ENCODE peak calls at places on chromosome 11, in seven cellular contexts. T is body of pancreas, Z is neural progenitor cell, D is tibial nerve, N is cardiac fibroblast, M is RWPE2, V is heart right ventricle. U is an unnamed sample.

GRCh38 chr11:14373941-14374646 is 15.1 kb upstream of the RRAS2 start:
- DNase-seq in M (no peak), Z (no peak), N (peak), T (peak), D (no peak), V (peak), U (peak)

GRCh38 chr11:86674965-86675364 is 2.5 kb upstream of the ME3 start:
- DNase-seq in V (no peak), N (no peak), Z (no peak), D (no peak), M (no peak), T (no peak), U (no peak)

GRCh38 chr11:1526785-1527184 is 40.2 kb upstream of the MOB2 start:
- DNase-seq in V (no peak), M (no peak), D (no peak), T (no peak), N (no peak), Z (no peak), U (no peak)

GRCh38 chr11:63598556-63598955 is 15.7 kb downstream of the PLAAT3 start:
- DNase-seq in Z (no peak), D (no peak), M (no peak), N (no peak), V (no peak), T (no peak), U (no peak)

GRCh38 chr11:75781296-75781695 is 12.7 kb downstream of the DGAT2 start:
- DNase-seq in M (no peak), D (no peak), T (no peak), Z (no peak), V (no peak), N (no peak), U (no peak)

GRCh38 chr11:92383430-92383829 is 158.8 kb downstream of the FAT3 start:
- DNase-seq in D (no peak), Z (no peak), T (no peak), V (no peak), M (no peak), N (peak), U (peak)

GRCh38 chr11:112113539-112114457 is 27.1 kb downstream of the SDHD start:
- DNase-seq in Z (peak), V (no peak), D (no peak), T (no peak), M (no peak), N (peak), U (peak)

GRCh38 chr11:64590763-64591221 is at the start of gene SLC22A12:
- DNase-seq in D (no peak), M (peak), Z (no peak), V (no peak), T (no peak), N (no peak), U (no peak)

GRCh38 chr11:18393581-18394299 is 623 bp upstream of the LDHA start:
- DNase-seq in V (no peak), M (no peak), T (peak), Z (no peak), N (no peak), D (no peak), U (no peak)

GRCh38 chr11:12009617-12010321 is 1.3 kb upstream of the DKK3 start:
- DNase-seq in T (no peak), V (no peak), M (no peak), N (no peak), D (no peak), Z (no peak), U (peak)

GRCh38 chr11:92727123-92727522 is 242.3 kb upstream of the MTNR1B start:
- DNase-seq in D (no peak), V (no peak), Z (no peak), T (no peak), M (no peak), N (no peak), U (no peak)

GRCh38 chr11:33895752-33896137 is 3.9 kb upstream of the LMO2 start:
- DNase-seq in D (no peak), M (no peak), N (no peak), V (no peak), Z (peak), T (no peak), U (peak)

GRCh38 chr11:115409691-115410220 is 94.5 kb downstream of the CADM1 start:
- DNase-seq in V (no peak), M (no peak), Z (peak), D (no peak), T (no peak), N (no peak), U (no peak)

GRCh38 chr11:107849791-107850190 is 8.8 kb downstream of the SLC35F2 start:
- DNase-seq in M (no peak), D (no peak), V (no peak), T (no peak), Z (no peak), N (no peak), U (peak)

GRCh38 chr11:46920709-46921108 is 2.4 kb upstream of the LRP4 start:
- DNase-seq in N (peak), V (no peak), M (peak), T (no peak), D (no peak), Z (no peak), U (peak)

GRCh38 chr11:66159585-66159984 is 89.5 kb downstream of the PACS1 start:
- DNase-seq in N (peak), Z (no peak), T (no peak), V (no peak), M (no peak), D (no peak), U (no peak)

GRCh38 chr11:27582686-27583085 is 76.1 kb upstream of the LIN7C start:
- DNase-seq in Z (no peak), M (no peak), D (no peak), T (no peak), N (no peak), V (no peak), U (no peak)

GRCh38 chr11:29448246-29448877 is 568.5 kb downstream of the KCNA4 start:
- DNase-seq in Z (peak), V (no peak), T (no peak), N (peak), M (no peak), D (no peak), U (peak)

GRCh38 chr11:97364047-97364446 is 974.2 kb downstream of the JRKL start:
- DNase-seq in Z (no peak), M (no peak), D (no peak), V (no peak), N (peak), T (no peak), U (peak)

GRCh38 chr11:59601788-59602187 is 13.8 kb downstream of the OSBP start:
- DNase-seq in D (no peak), Z (no peak), N (no peak), T (peak), M (no peak), V (no peak), U (no peak)

GRCh38 chr11:27723685-27724084 is 23.4 kb upstream of the BDNF start:
- DNase-seq in Z (no peak), T (no peak), D (no peak), M (no peak), N (no peak), V (no peak), U (no peak)

DNA sequence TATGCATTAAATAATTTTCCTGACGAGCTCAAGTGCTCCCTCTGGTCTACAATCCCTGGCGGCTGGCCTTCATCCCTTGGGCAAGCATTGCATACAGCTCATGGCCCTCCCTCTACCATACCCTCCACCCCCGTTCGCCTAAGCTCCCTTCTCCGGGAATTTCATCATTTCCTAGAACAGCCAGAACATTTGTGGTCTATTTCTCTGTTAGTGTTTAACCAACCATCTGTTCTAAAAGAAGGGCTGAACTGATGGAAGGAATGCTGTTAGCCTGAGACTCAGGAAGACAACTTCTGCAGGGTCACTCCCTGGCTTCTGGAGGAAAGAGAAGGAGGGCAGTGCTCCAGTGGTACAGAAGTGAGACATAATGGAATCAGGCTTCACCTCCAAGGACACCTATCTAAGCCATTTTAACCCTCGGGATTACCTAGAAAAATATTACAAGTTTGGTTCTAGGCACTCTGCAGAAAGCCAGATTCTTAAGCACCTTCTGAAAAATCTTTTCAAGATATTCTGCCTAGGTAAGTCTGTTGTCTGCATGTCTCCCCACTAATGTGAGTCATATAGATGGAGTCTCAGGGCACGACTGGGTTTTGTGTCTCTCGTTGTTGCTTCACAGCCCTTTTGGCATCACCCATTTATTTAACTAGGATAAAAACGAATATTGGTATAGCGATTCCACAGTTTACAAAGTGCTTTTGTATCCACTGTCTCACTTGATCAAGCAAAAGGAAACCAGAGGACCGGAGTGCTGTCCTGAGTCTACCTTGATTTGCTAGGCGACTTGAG is at the start of gene NNMT:
- DNase-seq in D (peak), V (peak), Z (no peak), M (peak), T (no peak), N (peak), U (peak)
- TF ChIP-seq CTCF in D (no peak), V (no peak), Z (no peak), M (no peak), T (no peak), N (no peak), U (no peak)

DNA sequence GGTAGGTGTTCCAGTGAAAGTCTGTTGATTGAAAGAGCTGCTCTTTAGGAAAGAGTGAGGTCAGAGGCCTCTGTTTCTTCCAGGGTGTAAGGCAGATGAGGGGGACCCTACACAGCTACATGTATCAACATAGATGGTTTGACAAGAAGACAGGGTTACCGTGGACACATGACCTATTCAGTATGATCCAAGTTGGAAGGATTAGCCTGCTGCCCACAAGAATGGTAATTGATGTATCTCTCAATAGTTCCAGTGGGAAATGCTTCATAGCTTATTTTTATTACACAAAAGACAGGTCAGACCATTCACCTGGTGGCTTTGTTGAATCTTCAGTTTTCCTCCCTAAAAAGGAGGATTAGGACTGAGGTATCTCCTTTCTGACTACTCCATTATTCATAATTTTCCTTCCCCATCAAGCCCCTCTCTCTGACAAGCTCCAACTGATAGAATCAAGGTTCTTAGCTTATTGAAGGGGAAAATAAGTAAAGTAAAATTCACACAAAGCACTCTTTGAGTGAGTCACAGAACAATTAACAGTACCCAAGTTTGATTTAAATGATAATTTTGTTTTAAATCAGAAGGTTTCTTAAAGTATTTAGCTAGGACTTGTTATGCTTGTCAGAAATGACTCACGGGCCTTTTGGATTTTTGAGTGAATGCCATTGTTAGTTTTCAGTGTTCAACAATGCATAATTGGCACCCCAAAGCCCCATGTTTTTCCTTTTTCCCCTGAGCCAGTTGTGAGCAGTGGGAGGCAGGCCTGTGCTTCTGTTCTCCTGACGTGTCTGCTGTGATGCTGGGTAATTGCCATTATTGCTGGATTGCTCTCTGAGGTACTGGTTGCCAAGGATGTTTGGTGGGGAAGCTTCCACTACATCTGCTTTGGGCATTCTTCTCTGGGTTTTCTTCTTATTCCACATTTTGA is 373.2 kb downstream of the DDX10 start:
- DNase-seq in V (no peak), Z (peak), M (no peak), T (no peak), N (peak), D (no peak), U (peak)
- TF ChIP-seq CTCF in V (no peak), Z (no peak), M (no peak), T (no peak), N (no peak), D (no peak), U (no peak)

GRCh38 chr11:3982431-3982830 is 112.2 kb upstream of the RRM1 start:
- DNase-seq in T (no peak), V (no peak), D (no peak), M (no peak), Z (no peak), N (no peak), U (no peak)

GRCh38 chr11:3986301-3986700 is 108.3 kb upstream of the RRM1 start:
- DNase-seq in D (no peak), Z (no peak), M (no peak), V (no peak), N (no peak), T (no peak), U (no peak)

GRCh38 chr11:3983101-3983500 is 111.5 kb upstream of the RRM1 start:
- DNase-seq in V (no peak), D (no peak), T (no peak), M (no peak), N (no peak), Z (no peak), U (no peak)

GRCh38 chr11:3981084-3981633 is 113.4 kb upstream of the RRM1 start:
- DNase-seq in Z (no peak), D (no peak), V (no peak), M (no peak), N (no peak), T (no peak), U (no peak)

DNA sequence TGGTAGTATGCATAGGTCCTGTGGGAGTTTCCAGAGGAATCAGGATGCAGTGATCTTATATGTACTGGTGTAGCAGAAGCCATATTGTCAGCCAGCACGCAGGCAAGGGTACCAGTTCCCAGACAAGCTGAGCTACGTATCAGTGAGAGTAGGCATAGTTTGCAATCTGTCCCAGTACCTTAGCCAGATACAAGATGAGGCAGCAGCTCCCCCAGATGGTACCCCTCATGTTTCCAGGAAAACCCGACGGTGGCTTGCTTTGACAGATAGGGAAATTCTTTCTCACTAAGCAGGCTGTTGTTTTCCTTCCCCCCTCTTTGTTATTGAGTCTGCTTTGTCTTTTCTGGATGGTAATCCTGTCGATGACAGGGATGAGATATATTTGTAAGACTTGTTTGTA is 109.7 kb upstream of the RRM1 start:
- DNase-seq in Z (peak), V (no peak), M (no peak), N (peak), D (no peak), T (no peak), U (no peak)
- TF ChIP-seq CTCF in Z (peak), V (peak), M (peak), N (no peak), D (no peak), T (peak), U (peak)

DNA sequence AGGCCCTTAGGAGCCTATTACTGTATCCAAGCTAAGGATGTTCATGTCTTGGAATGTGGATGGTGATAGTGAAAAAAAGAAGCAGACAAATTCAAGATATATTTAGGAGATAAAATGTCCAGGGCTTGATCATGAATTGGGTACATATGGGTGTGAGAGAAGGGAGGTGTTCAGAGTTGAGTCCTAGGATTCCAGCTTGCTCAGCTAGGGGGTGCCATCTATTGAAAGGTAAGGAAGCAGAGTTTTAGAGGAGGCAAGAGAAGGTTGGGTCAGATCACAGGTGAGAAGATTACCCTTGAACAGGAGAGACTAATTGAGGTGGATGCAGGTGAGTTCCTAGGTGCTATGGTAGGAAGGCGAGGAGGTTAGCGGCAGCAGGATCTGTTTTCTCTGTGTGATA is 60.5 kb downstream of the GRAMD1B start:
- DNase-seq in V (no peak), Z (no peak), T (no peak), N (no peak), D (no peak), M (no peak), U (no peak)
- TF ChIP-seq CTCF in V (no peak), Z (no peak), T (no peak), N (no peak), D (no peak), M (no peak), U (no peak)

DNA sequence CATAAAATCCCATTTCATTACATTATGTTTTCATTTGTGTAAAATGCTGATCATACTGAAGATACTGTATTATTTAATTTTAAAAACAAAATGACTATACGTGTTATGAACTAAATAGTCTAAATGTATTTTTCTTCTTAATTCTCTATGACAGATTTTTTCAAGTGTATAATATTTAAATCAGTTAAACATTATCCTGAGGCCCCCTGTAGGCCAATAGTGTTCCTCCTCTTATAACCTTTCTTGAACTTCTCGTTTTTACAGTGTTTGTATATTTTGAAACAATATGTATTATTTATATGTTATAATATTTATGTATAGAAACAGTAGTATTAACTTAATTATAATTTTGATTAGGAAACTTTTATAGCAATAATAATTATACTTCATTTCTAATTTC is 151.1 kb upstream of the CHORDC1 start:
- DNase-seq in T (no peak), D (no peak), V (no peak), N (no peak), M (no peak), Z (no peak), U (no peak)
- TF ChIP-seq CTCF in T (no peak), D (no peak), V (no peak), N (no peak), M (no peak), Z (no peak), U (no peak)

GRCh38 chr11:134098566-134099184 is 29.8 kb downstream of the JAM3 start:
- DNase-seq in Z (no peak), T (no peak), D (no peak), M (no peak), N (peak), V (no peak), U (peak)
- TF ChIP-seq CTCF in Z (peak), T (peak), D (no peak), M (peak), N (peak), V (peak), U (peak)

U was measured in epithelial cell of esophagus.